ENCODE peak calls at places on chromosomes 6 and 20, in five cellular contexts. B, F, P, O and I are unnamed samples.

GRCh38 chr6:169725270-169726048 is 1.2 kb upstream of the PHF10 start:
- DNase-seq in F (peak), O (peak), P (no peak), B (peak), I (no peak)

GRCh38 chr6:5761370-5761769 is 245.4 kb downstream of the NRN1 start:
- DNase-seq in F (no peak), B (no peak), O (no peak), P (no peak), I (no peak)

GRCh38 chr6:4907602-4908001 is 96.2 kb downstream of the RPP40 start:
- DNase-seq in B (no peak), F (no peak), O (no peak), P (no peak), I (no peak)

GRCh38 chr6:1786455-1787108 is 176.9 kb downstream of the FOXC1 start:
- DNase-seq in B (no peak), P (no peak), O (no peak), F (no peak), I (no peak)

GRCh38 chr20:31698803-31699718 is 23.6 kb downstream of the BCL2L1 start:
- DNase-seq in O (peak), B (no peak), F (no peak), P (no peak), I (peak)

GRCh38 chr20:62876826-62877728 is 15.5 kb upstream of the TCFL5 start:
- DNase-seq in O (peak), B (peak), P (no peak), F (peak), I (no peak)

GRCh38 chr6:1952726-1953360 is 292.6 kb downstream of the GMDS start:
- DNase-seq in P (no peak), F (no peak), B (no peak), O (peak), I (peak)

GRCh38 chr6:99402458-99402857 is 8.5 kb upstream of the COQ3 start:
- DNase-seq in B (no peak), F (no peak), P (no peak), O (no peak), I (no peak)

GRCh38 chr6:164051427-164051826 is 636.9 kb downstream of the QKI start:
- DNase-seq in B (no peak), P (no peak), F (no peak), O (no peak), I (no peak)

GRCh38 chr20:39850236-39850635 is 838.8 kb downstream of the MAFB start:
- DNase-seq in O (no peak), F (no peak), P (no peak), B (no peak), I (no peak)

GRCh38 chr6:148962854-148963515 is 216.2 kb downstream of the UST start:
- DNase-seq in F (no peak), P (no peak), B (no peak), O (no peak), I (no peak)

GRCh38 chr20:33280000-33280680 is 2.9 kb upstream of the BPIFB1 start:
- DNase-seq in F (peak), O (no peak), P (no peak), B (no peak), I (no peak)

GRCh38 chr6:155436981-155437749 is 18.5 kb downstream of the NOX3 start:
- DNase-seq in F (no peak), P (no peak), O (peak), B (no peak), I (no peak)

GRCh38 chr6:11972806-11973205 is 39.3 kb upstream of the HIVEP1 start:
- DNase-seq in O (no peak), F (no peak), P (no peak), B (no peak), I (no peak)

GRCh38 chr6:170178266-170178560 is 112.7 kb downstream of the DLL1 start:
- DNase-seq in P (no peak), F (peak), O (no peak), B (no peak), I (no peak)

GRCh38 chr20:20780127-20780822 is 67.8 kb upstream of the RALGAPA2 start:
- DNase-seq in P (no peak), B (peak), F (peak), O (no peak), I (no peak)

GRCh38 chr6:38453302-38453701 is 186.4 kb downstream of the BTBD9 start:
- DNase-seq in F (no peak), B (no peak), P (no peak), O (no peak), I (no peak)

GRCh38 chr6:28383235-28384142 is 16.1 kb downstream of the ZSCAN12 start:
- DNase-seq in F (peak), B (peak), P (no peak), O (peak), I (no peak)

GRCh38 chr6:126339796-126340750 is at the start of gene CENPW:
- DNase-seq in F (peak), P (peak), B (peak), O (peak), I (peak)
- H3K4me3 ChIP-seq in F (peak), P (peak), B (peak), O (peak), I (peak)

GRCh38 chr6:27126815-27127537 is 120.5 kb upstream of the PRSS16 start:
- DNase-seq in B (peak), O (peak), P (peak), F (peak), I (peak)

GRCh38 chr6:27129095-27129815 is 118.2 kb upstream of the PRSS16 start:
- DNase-seq in O (no peak), P (no peak), B (no peak), F (no peak), I (no peak)

GRCh38 chr6:27129917-27130316 is 117.6 kb upstream of the PRSS16 start:
- DNase-seq in B (no peak), P (no peak), F (no peak), O (no peak), I (no peak)

GRCh38 chr6:27128796-27129094 is 118.8 kb upstream of the PRSS16 start:
- DNase-seq in O (no peak), P (no peak), F (no peak), B (no peak), I (no peak)

GRCh38 chr6:27127874-27128795 is 119.4 kb upstream of the PRSS16 start:
- DNase-seq in P (no peak), B (no peak), F (no peak), O (no peak), I (no peak)
- H3K4me3 ChIP-seq in P (no peak), B (no peak), F (no peak), O (no peak), I (no peak)

GRCh38 chr6:69732640-69733039 is 64.2 kb downstream of the LMBRD1 start:
- DNase-seq in O (no peak), F (no peak), P (no peak), B (no peak), I (no peak)
- H3K4me3 ChIP-seq in O (no peak), F (no peak), P (no peak), B (no peak), I (no peak)

DNA sequence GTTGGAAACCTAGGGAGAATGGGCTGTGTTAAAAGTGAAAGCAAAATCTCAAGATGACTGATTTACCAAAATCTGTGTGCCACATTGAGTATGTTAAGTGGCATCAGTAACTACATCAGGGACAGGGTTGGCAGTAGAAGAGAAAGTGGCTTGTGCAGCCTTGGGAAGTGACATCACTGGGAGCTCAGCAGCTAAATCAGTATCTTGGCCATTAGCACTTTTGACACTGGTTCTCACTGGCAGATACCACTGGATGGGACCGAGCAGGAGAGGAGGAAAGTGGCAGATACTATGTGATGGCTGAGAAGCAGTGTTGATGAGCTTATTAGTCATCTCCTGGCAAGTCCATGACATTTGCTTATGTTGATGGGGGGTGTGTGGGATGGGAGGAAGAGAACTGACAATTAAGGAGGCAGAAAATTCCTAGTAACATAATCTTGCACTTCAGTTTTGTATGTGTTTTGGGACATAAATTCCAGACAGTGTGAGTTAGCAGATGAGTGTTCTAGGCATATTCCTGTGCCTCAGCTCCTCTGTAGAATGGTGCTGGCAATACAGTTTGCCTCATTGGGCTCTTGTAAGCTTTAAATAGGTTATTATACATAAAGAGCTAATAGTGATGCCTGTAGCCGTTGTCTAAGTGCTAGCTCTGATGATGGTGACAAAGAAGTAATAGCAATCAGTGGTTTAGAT is 322.3 kb downstream of the SOX4 start:
- DNase-seq in P (no peak), F (no peak), O (peak), B (no peak), I (no peak)
- H3K4me3 ChIP-seq in P (no peak), F (peak), O (peak), B (no peak), I (peak)

GRCh38 chr20:25859649-25860530 is 163.2 kb upstream of the ZNF337 start:
- DNase-seq in P (peak), B (peak), F (peak), O (peak), I (no peak)

GRCh38 chr20:25856256-25856884 is 159.7 kb upstream of the ZNF337 start:
- DNase-seq in F (no peak), O (no peak), P (no peak), B (no peak), I (no peak)

GRCh38 chr20:25860531-25861150 is 164.0 kb upstream of the ZNF337 start:
- DNase-seq in P (no peak), F (no peak), O (no peak), B (no peak), I (no peak)

GRCh38 chr20:25863536-25864325 is 167.1 kb upstream of the ZNF337 start:
- DNase-seq in F (no peak), O (no peak), P (no peak), B (no peak), I (no peak)

DNA sequence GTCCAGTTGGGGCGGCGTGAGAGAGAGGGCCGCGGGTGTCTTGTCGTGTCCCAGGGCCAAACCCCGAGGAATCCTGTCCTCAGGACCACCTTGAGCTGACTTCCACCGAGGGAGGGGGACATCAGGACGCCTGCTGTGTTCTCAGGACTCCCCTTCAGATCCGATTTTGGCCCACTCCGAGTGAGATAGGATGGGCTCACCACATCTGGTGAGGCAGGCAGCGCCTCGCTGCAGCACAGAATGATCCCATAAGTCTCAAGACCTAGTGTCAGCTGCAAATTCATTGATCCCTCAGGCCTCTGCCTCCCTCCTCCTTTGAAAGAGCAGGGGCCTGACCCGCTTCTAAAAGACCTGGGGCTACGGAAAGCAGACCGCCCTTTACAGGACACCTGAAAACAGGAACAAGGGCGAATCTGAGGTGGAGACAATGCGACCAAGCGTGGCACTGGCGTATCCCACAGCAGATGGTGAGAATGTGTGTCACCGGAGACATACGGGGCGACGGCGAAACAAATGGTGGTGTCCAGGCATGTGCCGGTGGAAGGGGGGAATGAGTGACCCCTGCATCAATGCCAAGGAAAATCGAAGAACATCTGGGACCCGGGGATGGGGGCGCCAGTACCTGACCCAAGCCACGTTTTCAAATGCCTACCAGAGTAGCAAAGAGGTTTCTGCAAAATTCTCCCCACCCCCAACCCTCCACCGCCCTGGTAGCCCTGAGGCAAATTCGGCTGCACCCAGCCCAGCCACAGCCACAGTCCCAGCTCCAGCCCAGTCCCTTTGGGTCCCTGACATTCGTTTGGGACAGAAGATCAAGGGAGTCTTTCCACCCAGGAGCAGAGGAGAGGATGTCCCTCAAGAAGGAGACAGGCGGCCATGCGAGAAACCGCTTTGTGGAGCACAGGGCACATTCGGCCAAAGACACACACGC is 162.1 kb upstream of the ZNF337 start:
- DNase-seq in B (no peak), F (no peak), P (no peak), O (no peak), I (no peak)
- H3K4me3 ChIP-seq in B (peak), F (peak), P (no peak), O (no peak), I (peak)

GRCh38 chr6:44303842-44304241 is 9.3 kb downstream of the AARS2 start:
- DNase-seq in B (no peak), F (no peak), O (no peak), P (no peak), I (no peak)
- H3K4me3 ChIP-seq in B (no peak), F (no peak), O (no peak), P (no peak), I (no peak)